ENCODE peak calls at places on chromosomes 13 and 19, in four cellular contexts. S is stimulated activated effector memory CD8-positive, alpha-beta T cell treated with anti-CD3 and anti-CD28 coated beads, Interleukin-12 subunit alpha, Interleukin-12 subunit beta, amount 100 ng/mL, for 72 hours; I is Kasumi-1; H is HT-29. F is an unnamed sample.

GRCh38 chr19:45455707-45456499 is 11.9 kb upstream of the FOSB start:
- DNase-seq in I (no peak), S (peak), H (peak), F (peak)

GRCh38 chr13:96052655-96053002 is 572 bp downstream of the UGGT2 start:
- DNase-seq in S (no peak), I (no peak), H (peak), F (no peak)

GRCh38 chr13:44576396-44577235 is 486 bp upstream of the TSC22D1 start:
- DNase-seq in H (no peak), I (peak), S (peak), F (no peak)

GRCh38 chr19:15609261-15609660 is 5.8 kb upstream of the CYP4F8 start:
- DNase-seq in H (no peak), S (no peak), I (no peak), F (no peak)

GRCh38 chr13:31970237-31970930 is 61.2 kb upstream of the FRY start:
- DNase-seq in S (no peak), H (no peak), I (no peak), F (no peak)

GRCh38 chr19:7789447-7789846 is 26.4 kb downstream of the CLEC4M start:
- DNase-seq in H (no peak), I (no peak), S (no peak), F (peak)

GRCh38 chr13:100523437-100523836 is 65.2 kb downstream of the GGACT start:
- DNase-seq in S (no peak), H (no peak), I (no peak), F (no peak)

GRCh38 chr13:30759748-30760147 is 24.4 kb downstream of the ALOX5AP start:
- DNase-seq in S (no peak), I (no peak), H (no peak), F (no peak)

GRCh38 chr13:45249662-45250061 is 48.8 kb upstream of the KCTD4 start:
- DNase-seq in H (no peak), I (no peak), S (no peak), F (no peak)

GRCh38 chr13:74306496-74306895 is 172.3 kb upstream of the KLF12 start:
- DNase-seq in I (no peak), H (peak), S (no peak), F (no peak)

GRCh38 chr13:114164027-114164426 is 15.0 kb upstream of the CFAP97D2 start:
- DNase-seq in S (no peak), H (no peak), I (no peak), F (no peak)

GRCh38 chr19:4386038-4386782 is 14.1 kb downstream of the SH3GL1 start:
- DNase-seq in I (no peak), H (no peak), S (no peak), F (no peak)

GRCh38 chr19:42268142-42268703 is 829 bp upstream of the CIC start:
- DNase-seq in S (no peak), I (peak), H (peak), F (peak)

GRCh38 chr19:7899751-7900352 is 3.8 kb upstream of the MAP2K7 start:
- DNase-seq in S (no peak), H (no peak), I (no peak), F (no peak)

GRCh38 chr19:39407644-39408391 is 1.2 kb downstream of the ZFP36 start:
- DNase-seq in S (peak), H (peak), I (peak), F (no peak)

F was measured in H9.